ENCODE peak calls at places on chromosomes 11 and 22, in six cellular contexts. O, I, K, L, S and F are unnamed samples.

GRCh38 chr11:72040497-72041363 is 39.6 kb downstream of the NUMA1 start:
- DNase-seq in S (peak; percentile 96), O (peak; percentile 95), I (peak; percentile 97), K (peak; percentile 76), L (peak; percentile 88), F (peak; percentile 76)

GRCh38 chr22:34344702-34345101 is 424.4 kb upstream of the LARGE1 start:
- DNase-seq in K (no peak), L (no peak), S (no peak), O (no peak), I (no peak), F (no peak)

GRCh38 chr11:1193326-1194230 is 29.3 kb upstream of the MUC5B start:
- DNase-seq in S (no peak), K (no peak), O (no peak), L (no peak), I (peak; percentile 11), F (no peak)

GRCh38 chr11:16607675-16608644 is 130.5 kb upstream of the C11orf58 start:
- DNase-seq in O (no peak), I (peak; percentile 88), K (no peak), S (no peak), L (peak; percentile 60), F (peak; percentile 68)

GRCh38 chr11:18457435-18457834 is 1.8 kb downstream of the LDHAL6A start:
- DNase-seq in L (peak; percentile 39), I (no peak), S (peak; percentile 55), K (no peak), O (no peak), F (peak; percentile 15)

GRCh38 chr11:6608726-6609501 is 3.1 kb downstream of the TAF10 start:
- DNase-seq in L (no peak), I (no peak), S (no peak), K (no peak), O (peak; percentile 19), F (no peak)

GRCh38 chr11:25163421-25163820 is 666.6 kb downstream of the LUZP2 start:
- DNase-seq in S (no peak), O (no peak), L (peak; percentile 81), K (no peak), I (no peak), F (no peak)

GRCh38 chr11:68003846-68004550 is at the start of gene UNC93B1:
- DNase-seq in I (peak; percentile 90), S (peak; percentile 92), K (peak; percentile 69), L (peak; percentile 49), O (peak; percentile 79), F (peak; percentile 57)

GRCh38 chr11:120339394-120339890 is 3.2 kb downstream of the ARHGEF12 start:
- DNase-seq in O (no peak), L (no peak), I (no peak), K (no peak), S (peak; percentile 44), F (no peak)

DNA sequence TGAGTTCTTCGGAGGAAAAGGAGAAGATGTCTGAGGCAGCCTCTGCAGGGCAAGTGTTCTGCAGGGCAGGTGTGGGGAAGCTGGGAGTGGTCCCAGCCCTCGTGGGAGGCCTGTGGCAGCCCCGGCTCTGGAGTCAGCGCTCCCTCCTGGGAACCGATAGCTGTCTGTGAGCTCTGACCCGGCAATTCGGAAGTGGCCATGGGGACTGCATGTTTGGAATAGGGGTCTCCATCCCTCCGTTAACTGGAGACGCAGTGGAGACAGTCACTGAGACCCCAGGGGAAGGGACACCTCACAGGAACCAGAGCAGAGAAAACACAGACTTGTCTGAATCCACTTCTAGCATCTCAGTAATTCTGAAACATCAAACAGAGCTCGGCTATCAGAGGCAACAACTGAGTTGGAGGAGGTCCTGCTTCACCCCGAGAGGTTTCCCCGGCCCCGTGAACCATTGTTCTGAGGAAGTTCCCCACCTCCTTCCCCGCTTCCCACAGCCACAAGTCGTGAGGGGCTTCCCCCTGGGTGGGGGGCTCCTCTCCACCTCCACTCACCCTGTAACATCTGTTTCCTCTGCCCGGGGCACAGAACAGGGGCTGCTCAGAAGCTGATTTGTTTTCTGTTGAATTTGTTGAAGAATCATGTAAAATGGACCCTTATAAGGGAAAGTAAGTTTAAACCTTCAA is 99.7 kb downstream of the BRD1 start:
- DNase-seq in I (no peak), S (no peak), K (no peak), L (no peak), O (no peak), F (no peak)
- TF ChIP-seq CTCF in I (no peak), S (no peak), K (no peak), L (no peak), O (no peak), F (no peak)

GRCh38 chr11:74090701-74091100 is 80.1 kb downstream of the C2CD3 start:
- DNase-seq in S (peak; percentile 52), I (no peak), L (peak; percentile 10), K (no peak), O (no peak), F (no peak)
- TF ChIP-seq CTCF in S (peak; percentile 72), I (no peak), L (no peak), K (no peak), O (peak; percentile 17), F (peak; percentile 15)

GRCh38 chr11:73376168-73376802 is at the start of gene RELT:
- DNase-seq in I (peak; percentile 89), L (peak; percentile 73), K (peak; percentile 20), O (peak; percentile 73), S (peak; percentile 98), F (peak; percentile 63)

GRCh38 chr11:73374130-73374529 is 2.1 kb upstream of the RELT start:
- DNase-seq in L (no peak), O (no peak), K (no peak), S (no peak), I (no peak), F (no peak)

GRCh38 chr11:73375830-73376167 is 400 bp upstream of the RELT start:
- DNase-seq in S (no peak), O (no peak), I (no peak), L (no peak), K (no peak), F (no peak)

GRCh38 chr11:73376803-73377629 is 817 bp downstream of the RELT start:
- DNase-seq in L (peak; percentile 74), O (peak; percentile 55), S (peak; percentile 69), K (peak; percentile 51), I (peak; percentile 45), F (peak; percentile 75)

DNA sequence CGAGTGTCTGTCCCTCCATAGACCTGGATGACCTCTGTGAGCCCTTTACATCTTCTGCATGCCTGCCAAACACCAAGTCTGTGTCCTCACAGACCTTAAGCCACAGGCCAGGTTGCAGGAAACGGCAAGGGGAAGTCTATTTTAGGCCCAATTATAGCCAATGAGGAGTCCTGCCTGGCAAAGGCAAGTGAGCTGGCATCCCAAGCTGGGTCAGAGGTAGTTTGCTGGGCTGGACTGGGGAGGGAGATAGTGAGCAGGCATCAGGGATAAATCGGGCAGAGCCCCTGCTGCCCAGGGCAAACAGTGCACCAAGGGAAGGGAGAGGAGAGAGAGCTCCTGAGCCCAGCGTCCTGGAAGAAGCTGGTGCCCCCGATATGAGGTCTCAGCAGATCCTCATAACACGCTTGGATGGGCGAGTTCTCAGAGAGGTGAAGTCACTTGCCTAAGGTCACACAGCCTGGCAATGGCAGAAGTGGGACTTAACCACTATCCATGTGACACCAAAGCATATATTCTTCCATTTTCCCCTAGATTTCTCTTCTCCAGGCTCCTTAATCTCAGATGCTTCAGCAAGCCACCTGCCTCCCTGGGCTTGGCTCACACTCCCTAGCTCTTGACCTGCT is 3.7 kb upstream of the RELT start:
- DNase-seq in I (no peak), O (no peak), S (peak; percentile 44), L (no peak), K (no peak), F (no peak)
- TF ChIP-seq CTCF in I (peak; percentile 29), O (no peak), S (peak; percentile 42), L (no peak), K (peak; percentile 15), F (peak; percentile 41)

DNA sequence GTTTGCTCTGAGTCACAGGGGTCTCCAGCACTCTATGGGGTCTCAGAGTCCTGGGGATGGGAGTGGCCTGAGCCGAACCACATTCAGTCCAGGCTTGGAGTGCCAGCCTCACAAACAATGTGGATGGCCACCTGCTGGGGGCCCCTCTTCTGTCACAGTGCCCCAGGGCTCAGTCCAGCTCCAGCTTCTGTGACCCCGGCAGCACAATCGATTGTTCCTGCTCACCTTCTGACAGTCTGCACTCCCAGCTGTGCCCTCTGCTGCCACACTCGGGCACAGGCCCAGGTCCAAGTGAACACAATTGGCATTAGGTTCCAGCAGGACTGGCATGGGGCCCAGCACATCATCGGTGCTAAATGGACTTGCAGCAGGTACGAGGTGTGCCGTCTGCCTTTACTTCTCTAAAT is 84.8 kb downstream of the TP53I11 start:
- DNase-seq in O (peak; percentile 76), S (peak; percentile 18), I (peak; percentile 78), K (no peak), L (no peak), F (no peak)
- TF ChIP-seq CTCF in O (no peak), S (peak; percentile 19), I (peak; percentile 46), K (no peak), L (no peak), F (no peak)

GRCh38 chr11:118430956-118431355 is 5.3 kb upstream of the KMT2A start:
- DNase-seq in L (no peak), O (no peak), S (no peak), K (no peak), I (no peak), F (no peak)
- TF ChIP-seq CTCF in L (no peak), O (no peak), S (peak; percentile 33), K (no peak), I (no peak), F (no peak)

DNA sequence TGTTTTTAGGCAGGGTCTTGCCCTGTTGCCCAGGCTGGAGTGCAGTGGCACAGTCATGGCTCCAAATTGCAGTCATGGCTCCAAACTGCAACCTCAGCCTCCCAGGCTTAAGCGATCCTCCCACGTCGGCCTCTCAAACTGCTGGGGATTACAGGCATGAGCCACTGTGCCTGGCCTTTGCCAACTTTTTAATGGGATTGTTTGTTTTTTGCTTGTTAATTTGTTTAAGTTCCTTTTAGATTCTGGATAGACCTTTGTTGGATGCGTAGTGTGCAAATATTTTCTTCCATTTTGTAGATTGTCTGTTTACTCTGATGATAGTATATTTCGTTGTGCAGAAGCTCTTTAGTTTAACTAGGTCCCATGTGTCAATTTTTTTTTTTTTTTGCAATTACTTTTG is 10.0 kb upstream of the SCGB1D1 start:
- DNase-seq in I (no peak), O (no peak), L (no peak), S (no peak), K (no peak), F (no peak)
- TF ChIP-seq CTCF in I (no peak), O (no peak), L (no peak), S (no peak), K (no peak), F (no peak)